ENCODE peak calls at places on chromosomes 13 and 19, in six cellular contexts. A is natural killer cell, R is left lung, Y is GM23338, G is mesothelial cell of epicardium, T is neural crest cell. V is an unnamed sample.

GRCh38 chr19:3682286-3682685 is 18.0 kb downstream of the PIP5K1C start:
- DNase-seq in A (no peak), R (no peak), Y (no peak), G (no peak), T (no peak), V (no peak)

GRCh38 chr13:95485518-95486144 is 66.9 kb upstream of the CLDN10 start:
- DNase-seq in A (no peak), R (no peak), Y (no peak), G (no peak), T (no peak), V (no peak)

GRCh38 chr19:49818691-49819331 is 722 bp downstream of the MED25 start:
- DNase-seq in A (no peak), R (no peak), Y (no peak), G (peak), T (no peak), V (no peak)

GRCh38 chr13:27493981-27494380 is 43.6 kb upstream of the MTIF3 start:
- DNase-seq in A (no peak), R (no peak), Y (no peak), G (no peak), T (no peak), V (no peak)

GRCh38 chr19:57813919-57814504 is 701 bp downstream of the ZNF552 start:
- DNase-seq in A (no peak), R (no peak), Y (peak), G (no peak), T (no peak), V (no peak)

GRCh38 chr13:84648069-84648640 is 765.9 kb upstream of the SLITRK1 start:
- DNase-seq in A (no peak), R (no peak), Y (no peak), G (no peak), T (no peak), V (no peak)

GRCh38 chr13:47908200-47908902 is 92.7 kb downstream of the SUCLA2 start:
- DNase-seq in A (no peak), R (no peak), Y (no peak), G (no peak), T (no peak), V (no peak)

GRCh38 chr13:51083706-51084105 is 27.4 kb downstream of the C13orf42 start:
- DNase-seq in A (no peak), R (no peak), Y (no peak), G (no peak), T (no peak), V (no peak)

GRCh38 chr13:48600374-48601364 is 53.1 kb upstream of the CYSLTR2 start:
- DNase-seq in A (no peak), R (no peak), Y (no peak), G (no peak), T (no peak), V (no peak)

GRCh38 chr19:18683109-18683954 is at the start of gene CRTC1:
- DNase-seq in A (peak), R (peak), Y (peak), G (peak), T (peak), V (peak)

GRCh38 chr19:43594710-43595604 is 977 bp downstream of the IRGQ start:
- DNase-seq in A (peak), R (peak), Y (peak), G (peak), T (peak), V (peak)

GRCh38 chr13:100297413-100297812 is 208.5 kb downstream of the PCCA start:
- DNase-seq in A (no peak), R (no peak), Y (no peak), G (no peak), T (no peak), V (no peak)

GRCh38 chr13:49869514-49869913 is 66.6 kb downstream of the SPRYD7 start:
- DNase-seq in A (no peak), R (no peak), Y (peak), G (no peak), T (peak), V (no peak)

GRCh38 chr13:44620057-44620456 is 43.9 kb upstream of the TSC22D1 start:
- DNase-seq in A (no peak), R (no peak), Y (no peak), G (no peak), T (no peak), V (no peak)

GRCh38 chr19:55546822-55547614 is 1.7 kb upstream of the SBK3 start:
- DNase-seq in A (no peak), R (peak), Y (peak), G (no peak), T (no peak), V (no peak)

GRCh38 chr13:98544105-98544710 is 32.7 kb downstream of the STK24 start:
- DNase-seq in A (no peak), R (no peak), Y (no peak), G (no peak), T (no peak), V (no peak)

GRCh38 chr13:99404005-99404755 is 97.0 kb upstream of the GPR183 start:
- DNase-seq in A (no peak), R (no peak), Y (no peak), G (no peak), T (no peak), V (no peak)

GRCh38 chr19:5466814-5467291 is 11.6 kb downstream of the ZNRF4 start:
- DNase-seq in A (no peak), R (no peak), Y (no peak), G (no peak), T (no peak), V (no peak)

GRCh38 chr19:41641879-41642485 is 15.1 kb upstream of the CEACAM4 start:
- DNase-seq in A (peak), R (no peak), Y (peak), G (no peak), T (peak), V (no peak)

GRCh38 chr19:41638624-41639023 is 11.8 kb upstream of the CEACAM4 start:
- DNase-seq in A (no peak), R (no peak), Y (no peak), G (no peak), T (no peak), V (no peak)

DNA sequence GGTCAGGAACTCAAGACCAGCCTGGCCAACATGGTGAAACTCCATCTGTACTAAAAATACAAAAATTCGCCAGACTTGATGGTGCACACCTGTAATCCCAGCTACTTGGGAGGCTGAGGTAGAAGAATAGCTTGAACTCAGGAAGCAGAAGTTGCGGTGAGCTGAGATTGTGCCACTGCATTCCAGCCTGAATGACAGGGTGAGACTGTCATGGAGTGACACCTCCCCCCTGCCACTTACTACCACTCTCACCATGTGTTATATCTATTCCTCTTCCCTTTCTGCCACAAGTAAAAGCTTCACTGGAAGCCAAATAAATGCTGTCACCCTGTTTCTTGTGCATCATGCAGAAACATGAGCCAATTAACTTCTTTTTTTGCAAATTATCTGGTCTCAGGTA is 10.6 kb upstream of the CEACAM4 start:
- DNase-seq in A (no peak), R (no peak), Y (no peak), G (no peak), T (no peak), V (no peak)
- TF ChIP-seq CTCF in A (no peak), R (no peak), Y (no peak), G (no peak), T (no peak), V (no peak)

DNA sequence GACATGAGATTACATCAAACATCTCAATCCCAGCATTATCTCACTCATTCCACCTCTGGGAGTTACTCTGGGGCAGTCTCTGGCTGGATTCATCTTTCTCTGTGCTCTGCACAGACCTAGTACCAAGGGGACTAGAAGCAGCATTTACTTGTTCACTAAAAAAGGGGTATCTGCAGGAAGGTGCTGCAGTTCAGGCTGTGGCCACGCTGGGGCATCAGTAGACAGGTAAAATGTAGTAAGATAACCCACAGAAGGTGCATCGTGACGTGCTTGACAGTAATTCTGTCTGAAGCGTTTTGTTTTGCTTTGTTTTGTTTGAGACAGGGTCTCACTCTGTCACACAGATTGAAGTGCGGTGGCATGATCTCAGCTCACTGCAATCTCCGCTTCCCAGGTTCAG is 29.3 kb downstream of the ZNF564 start:
- DNase-seq in A (no peak), R (no peak), Y (peak), G (no peak), T (no peak), V (no peak)
- TF ChIP-seq CTCF in A (no peak), R (no peak), Y (peak), G (no peak), T (peak), V (no peak)

DNA sequence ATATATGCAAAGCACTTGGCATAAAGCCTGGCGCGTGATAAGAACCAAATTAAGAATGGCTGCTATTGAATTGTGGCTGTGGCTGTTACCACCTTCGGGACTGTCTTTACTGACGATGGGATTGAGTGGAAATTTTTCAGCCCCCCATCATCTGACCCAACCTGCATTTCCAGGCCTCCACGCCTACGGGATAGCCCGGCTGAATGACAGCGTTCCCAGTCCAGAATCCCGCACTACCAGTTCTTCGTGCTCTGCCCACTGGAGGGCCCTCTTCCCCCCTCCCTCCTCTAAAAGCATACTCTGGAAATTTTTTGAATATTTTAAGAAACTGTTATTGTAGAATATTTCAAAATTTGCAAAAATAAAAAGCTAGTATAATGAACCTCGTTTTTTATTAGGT is 11.0 kb downstream of the KRTDAP start:
- DNase-seq in A (no peak), R (no peak), Y (no peak), G (no peak), T (no peak), V (no peak)
- TF ChIP-seq CTCF in A (no peak), R (no peak), Y (peak), G (no peak), T (peak), V (no peak)

GRCh38 chr19:15099017-15099582 is 8.1 kb upstream of the SYDE1 start:
- DNase-seq in A (no peak), R (no peak), Y (no peak), G (no peak), T (no peak), V (no peak)
- TF ChIP-seq CTCF in A (no peak), R (no peak), Y (no peak), G (no peak), T (no peak), V (no peak)

GRCh38 chr19:1156305-1156801 is 17.7 kb downstream of the SBNO2 start:
- DNase-seq in A (no peak), R (no peak), Y (no peak), G (no peak), T (no peak), V (no peak)

GRCh38 chr19:1156830-1157615 is 17.0 kb downstream of the SBNO2 start:
- DNase-seq in A (no peak), R (no peak), Y (no peak), G (no peak), T (no peak), V (no peak)

GRCh38 chr19:1155352-1156304 is 18.4 kb downstream of the SBNO2 start:
- DNase-seq in A (no peak), R (no peak), Y (no peak), G (no peak), T (no peak), V (no peak)

GRCh38 chr19:1153891-1154730 is 20.0 kb downstream of the SBNO2 start:
- DNase-seq in A (no peak), R (no peak), Y (no peak), G (no peak), T (no peak), V (no peak)

GRCh38 chr19:1154731-1155351 is 19.2 kb downstream of the SBNO2 start:
- DNase-seq in A (no peak), R (peak), Y (no peak), G (no peak), T (no peak), V (no peak)
- TF ChIP-seq CTCF in A (no peak), R (no peak), Y (no peak), G (no peak), T (no peak), V (no peak)

DNA sequence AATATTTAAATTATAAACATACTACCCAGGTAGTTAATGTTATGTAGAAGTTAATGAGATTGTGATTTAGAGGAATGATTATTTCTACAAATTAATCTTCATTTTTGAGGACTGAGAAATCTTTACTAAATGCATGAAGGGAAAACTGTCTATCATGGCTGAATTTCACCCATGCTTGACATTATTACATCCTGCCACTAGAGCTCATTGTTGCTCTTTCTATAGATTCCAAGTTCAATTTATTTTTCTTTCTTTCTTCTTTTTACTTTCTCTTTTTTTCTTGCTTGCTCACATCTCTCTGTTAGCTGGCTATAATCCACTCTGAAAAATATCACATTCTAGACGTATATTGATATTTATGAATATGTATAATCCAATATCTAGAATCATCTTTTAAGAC is 505.0 kb upstream of the KLHL1 start:
- DNase-seq in A (no peak), R (no peak), Y (peak), G (no peak), T (no peak), V (no peak)
- TF ChIP-seq CTCF in A (no peak), R (no peak), Y (peak), G (peak), T (peak), V (no peak)

GRCh38 chr19:27966390-27966816 is 1246.5 kb downstream of the UQCRFS1 start:
- DNase-seq in A (no peak), R (no peak), Y (peak), G (no peak), T (no peak), V (no peak)
- TF ChIP-seq CTCF in A (peak), R (peak), Y (peak), G (peak), T (peak), V (peak)

DNA sequence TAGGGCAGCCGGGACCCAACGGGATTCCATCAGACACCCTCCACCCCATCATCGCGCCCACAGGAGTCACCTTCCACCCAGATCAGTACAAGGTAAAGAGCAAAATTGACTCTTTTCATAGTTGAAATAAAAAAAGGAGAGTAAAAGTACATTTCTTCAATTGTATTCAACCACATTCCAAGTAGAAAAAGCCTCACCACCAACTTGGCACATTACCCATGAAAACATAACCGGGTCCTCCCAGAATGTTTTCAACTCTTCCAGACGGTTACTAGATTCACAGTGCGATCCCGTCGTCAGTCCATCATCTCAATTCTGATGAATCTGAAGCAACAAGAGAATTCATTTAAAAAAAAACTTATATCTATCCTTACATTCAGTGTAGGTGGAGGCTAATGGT is 125.2 kb downstream of the RAB20 start:
- DNase-seq in A (no peak), R (no peak), Y (no peak), G (peak), T (no peak), V (no peak)
- TF ChIP-seq CTCF in A (no peak), R (no peak), Y (no peak), G (no peak), T (no peak), V (no peak)

GRCh38 chr19:8690753-8691539 is 7.6 kb downstream of the ACTL9 start:
- DNase-seq in A (no peak), R (no peak), Y (no peak), G (no peak), T (no peak), V (no peak)
- TF ChIP-seq CTCF in A (no peak), R (no peak), Y (no peak), G (no peak), T (no peak), V (no peak)

GRCh38 chr19:41263850-41264580 is at the start of gene HNRNPUL1:
- DNase-seq in A (peak), R (peak), Y (peak), G (peak), T (peak), V (peak)
- TF ChIP-seq CTCF in A (peak), R (no peak), Y (peak), G (peak), T (no peak), V (no peak)